ENCODE peak calls at places on chromosomes 3 and 15, in six cellular contexts. I, E, X, L, F and G are unnamed samples.

GRCh38 chr15:72970965-72971746 is 81.1 kb upstream of the NEO1 start:
- DNase-seq in I (no peak), E (peak), X (no peak), L (peak), F (no peak), G (no peak)

GRCh38 chr15:90902996-90903732 is at the start of gene MAN2A2:
- DNase-seq in I (no peak), E (peak), X (peak), L (peak), F (peak), G (peak)

GRCh38 chr15:35874260-35874905 is 328.4 kb upstream of the DPH6 start:
- DNase-seq in I (no peak), E (peak), X (no peak), L (no peak), F (no peak), G (no peak)

GRCh38 chr3:106809633-106810460 is 567.4 kb upstream of the CCDC54 start:
- DNase-seq in I (no peak), E (peak), X (no peak), L (no peak), F (no peak), G (no peak)

GRCh38 chr3:101518421-101518871 is 5.4 kb upstream of the SENP7 start:
- DNase-seq in I (peak), E (no peak), X (no peak), L (no peak), F (no peak), G (no peak)

GRCh38 chr3:29335438-29335837 is 54.6 kb downstream of the RBMS3 start:
- DNase-seq in I (no peak), E (peak), X (peak), L (peak), F (peak), G (peak)

GRCh38 chr15:33059184-33059583 is 135.3 kb downstream of the FMN1 start:
- DNase-seq in I (no peak), E (peak), X (no peak), L (no peak), F (no peak), G (no peak)

GRCh38 chr3:134336587-134336986 is 37.7 kb downstream of the AMOTL2 start:
- DNase-seq in I (no peak), E (peak), X (no peak), L (no peak), F (no peak), G (peak)

GRCh38 chr15:20294651-20295237 is 246.9 kb downstream of the GOLGA6L6 start:
- DNase-seq in I (no peak), E (no peak), X (no peak), L (no peak), F (peak), G (peak)

GRCh38 chr15:27070816-27071215 is 99.8 kb downstream of the GABRG3 start:
- DNase-seq in I (no peak), E (no peak), X (no peak), L (no peak), F (no peak), G (no peak)

GRCh38 chr3:65078748-65079147 is 390.9 kb upstream of the ADAMTS9 start:
- DNase-seq in I (no peak), E (no peak), X (no peak), L (no peak), F (no peak), G (no peak)

GRCh38 chr3:127079211-127079610 is 96.3 kb downstream of the PLXNA1 start:
- DNase-seq in I (no peak), E (no peak), X (no peak), L (no peak), F (no peak), G (no peak)

GRCh38 chr3:161217496-161217895 is 3.6 kb upstream of the NMD3 start:
- DNase-seq in I (no peak), E (peak), X (peak), L (no peak), F (no peak), G (no peak)

GRCh38 chr3:14573706-14574105 is 33.6 kb upstream of the GRIP2 start:
- DNase-seq in I (no peak), E (no peak), X (no peak), L (no peak), F (no peak), G (no peak)

GRCh38 chr3:139534444-139534812 is 5.1 kb downstream of the RBP1 start:
- DNase-seq in I (no peak), E (peak), X (no peak), L (no peak), F (no peak), G (no peak)

GRCh38 chr15:31522056-31522455 is 195.4 kb downstream of the KLF13 start:
- DNase-seq in I (no peak), E (no peak), X (no peak), L (no peak), F (no peak), G (no peak)

GRCh38 chr3:20121088-20121487 is 64.9 kb downstream of the SGO1 start:
- DNase-seq in I (no peak), E (no peak), X (no peak), L (no peak), F (no peak), G (no peak)

GRCh38 chr3:156648086-156648485 is 26.3 kb upstream of the TIPARP start:
- DNase-seq in I (no peak), E (peak), X (no peak), L (no peak), F (no peak), G (no peak)

GRCh38 chr3:13866406-13866965 is 13.4 kb downstream of the WNT7A start:
- DNase-seq in I (no peak), E (no peak), X (no peak), L (no peak), F (no peak), G (no peak)

GRCh38 chr3:94226058-94226457 is 163.2 kb downstream of the NSUN3 start:
- DNase-seq in I (no peak), E (peak), X (no peak), L (no peak), F (no peak), G (no peak)

GRCh38 chr3:23804441-23805227 is 1.1 kb upstream of the UBE2E1 start:
- DNase-seq in I (no peak), E (no peak), X (no peak), L (no peak), F (no peak), G (no peak)

GRCh38 chr3:167110906-167111305 is 269.2 kb downstream of the ZBBX start:
- DNase-seq in I (no peak), E (peak), X (no peak), L (peak), F (peak), G (no peak)

GRCh38 chr3:186596568-186597287 is 16.1 kb upstream of the AHSG start:
- DNase-seq in I (no peak), E (peak), X (no peak), L (no peak), F (peak), G (no peak)

GRCh38 chr15:53588773-53589172 is 170.7 kb downstream of the WDR72 start:
- DNase-seq in I (no peak), E (peak), X (no peak), L (no peak), F (no peak), G (no peak)

DNA sequence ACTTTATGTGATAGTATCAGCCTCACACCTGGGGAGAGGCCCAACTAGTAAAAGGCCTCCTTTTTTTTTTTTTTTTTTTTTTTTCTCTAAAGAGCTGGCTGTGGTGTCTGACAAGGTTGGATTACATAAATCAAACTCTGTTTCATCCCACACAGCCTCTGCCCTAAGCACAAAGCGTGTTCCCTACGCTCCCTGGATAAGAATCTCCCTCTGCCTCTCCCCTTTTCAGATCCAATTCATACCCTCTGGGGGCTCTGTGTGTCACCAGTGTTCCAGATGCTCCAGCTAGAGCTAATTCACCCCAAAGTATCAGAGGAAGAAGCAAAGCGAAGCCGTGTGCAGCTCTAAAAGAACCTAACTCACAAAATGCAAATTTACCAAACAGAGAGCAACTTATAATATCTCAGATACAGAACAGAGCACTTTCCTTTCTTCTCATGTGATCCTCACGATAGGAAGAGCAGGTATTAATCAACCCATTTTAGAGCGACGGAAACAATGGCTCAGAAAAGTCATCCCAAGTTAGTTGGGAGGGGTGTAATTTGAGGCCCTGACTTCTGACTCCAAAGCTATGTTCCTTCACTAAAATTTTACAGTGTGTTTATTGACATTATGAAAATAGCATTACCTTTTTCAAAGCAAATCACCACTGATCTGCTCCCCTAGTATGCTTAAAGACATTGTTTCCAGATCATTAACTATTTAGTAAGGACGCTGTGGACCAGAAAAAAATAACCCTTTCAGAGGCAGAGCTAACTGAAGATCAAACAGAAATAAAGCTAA is 12.4 kb downstream of the BMF start:
- DNase-seq in I (peak), E (no peak), X (no peak), L (no peak), F (no peak), G (no peak)
- H3K27ac ChIP-seq in I (peak), E (no peak), X (peak), L (peak), F (no peak), G (peak)

GRCh38 chr3:142026333-142026732 is 123.0 kb downstream of the TFDP2 start:
- DNase-seq in I (no peak), E (no peak), X (no peak), L (no peak), F (no peak), G (no peak)
- H3K4me3 ChIP-seq in I (peak), E (no peak), X (no peak), L (peak), F (peak), G (peak)

DNA sequence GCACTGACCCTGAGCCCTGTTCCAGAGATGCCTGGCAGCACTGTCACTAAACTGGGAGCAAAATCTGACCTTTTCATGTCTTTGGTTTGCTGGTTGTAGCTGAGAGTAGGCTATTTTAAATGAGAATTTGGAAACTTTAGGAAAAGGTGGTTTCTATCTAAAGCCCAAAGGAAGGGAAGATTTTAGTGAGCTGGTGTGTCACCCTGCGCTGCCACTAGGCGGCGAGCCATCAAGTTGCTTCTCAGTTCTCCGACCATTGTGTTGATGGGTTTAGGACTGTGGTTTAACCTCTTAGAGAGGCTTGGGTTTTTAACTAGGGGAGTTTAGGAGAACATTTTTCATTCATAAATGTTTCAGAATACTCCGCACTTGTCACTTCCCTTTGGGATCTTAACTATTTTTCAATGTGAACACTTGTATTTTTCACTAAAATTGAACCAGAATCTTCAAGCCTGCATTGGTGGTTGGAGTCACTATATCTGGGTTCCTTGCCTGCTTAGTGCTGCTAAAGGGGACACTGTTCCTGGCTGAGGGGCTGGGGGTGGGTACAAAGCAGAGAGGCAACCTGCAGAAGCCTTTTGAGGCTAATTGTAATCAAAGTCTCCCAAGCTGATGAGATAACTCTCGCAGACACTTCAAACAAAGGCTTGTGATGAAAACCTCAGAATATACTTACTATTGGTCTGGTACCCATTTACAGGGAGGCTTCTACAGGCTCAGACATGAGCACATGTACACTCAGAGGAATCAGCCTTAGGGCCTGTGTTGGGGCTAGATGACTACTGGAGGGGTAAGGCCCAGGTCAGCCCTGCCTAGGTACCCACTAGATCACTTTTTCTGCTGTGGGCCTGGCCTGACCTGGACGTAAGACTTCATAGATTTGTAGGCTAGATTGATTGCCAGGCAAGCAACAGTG is 16.8 kb downstream of the EXOSC7 start:
- DNase-seq in I (no peak), E (no peak), X (no peak), L (peak), F (peak), G (no peak)
- H3K27ac ChIP-seq in I (no peak), E (peak), X (peak), L (no peak), F (no peak), G (peak)

DNA sequence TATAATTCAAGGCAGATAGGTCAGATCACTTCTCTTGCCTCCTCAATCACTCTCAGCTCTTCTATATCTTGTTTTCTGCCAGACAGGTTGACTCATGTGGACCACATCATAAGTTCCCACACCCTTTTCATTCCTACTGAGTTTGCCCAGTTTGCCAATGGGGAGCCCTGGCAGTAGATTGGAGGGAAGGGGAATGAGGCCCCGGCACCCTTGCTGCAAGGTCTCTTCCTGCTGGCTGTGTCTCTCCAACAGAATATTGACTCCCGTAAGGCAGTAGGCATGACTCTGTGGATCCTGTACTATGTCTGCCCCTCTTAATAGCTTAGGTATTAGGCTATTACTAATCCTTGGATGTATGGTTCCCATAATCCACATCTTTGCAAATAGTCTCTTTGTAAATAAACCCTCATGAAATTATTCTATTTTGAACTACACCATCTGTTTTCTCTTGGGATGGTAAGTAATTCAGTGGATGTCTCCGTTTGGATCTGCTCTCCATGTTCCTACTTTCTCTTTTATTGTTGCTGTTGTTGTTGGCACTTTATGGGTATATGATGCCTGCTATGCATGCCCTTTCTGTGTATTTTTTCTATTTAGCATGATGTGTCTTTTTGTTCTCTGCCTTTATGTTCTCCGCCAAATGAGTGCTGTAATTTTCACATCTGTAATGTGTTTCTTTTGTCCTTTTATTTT is 65.5 kb upstream of the DCBLD2 start:
- DNase-seq in I (no peak), E (peak), X (no peak), L (no peak), F (no peak), G (no peak)
- H3K4me3 ChIP-seq in I (no peak), E (no peak), X (no peak), L (no peak), F (no peak), G (no peak)

GRCh38 chr3:133280591-133280990 is 119.3 kb upstream of the BFSP2 start:
- DNase-seq in I (no peak), E (no peak), X (no peak), L (no peak), F (no peak), G (no peak)
- H3K27ac ChIP-seq in I (no peak), E (no peak), X (no peak), L (no peak), F (no peak), G (no peak)